ENCODE peak calls at places on chromosomes 4 and X, in five cellular contexts. D, C, X, H and L are unnamed samples.

GRCh38 chrX:12949927-12950656 is 24.8 kb upstream of the TMSB4X start:
- DNase-seq in D (no peak), C (peak), H (peak), X (peak), L (no peak)

GRCh38 chr4:36165256-36166005 is 78.9 kb downstream of the ARAP2 start:
- DNase-seq in C (peak), X (peak), H (no peak), D (no peak), L (no peak)

GRCh38 chrX:43970528-43970927 is 2.7 kb downstream of the NDP start:
- DNase-seq in H (no peak), D (no peak), X (peak), C (no peak), L (no peak)

GRCh38 chr4:32686123-32686522 is 1966.0 kb downstream of the PCDH7 start:
- DNase-seq in H (no peak), D (no peak), C (no peak), X (no peak), L (no peak)

GRCh38 chrX:12480956-12481355 is 310.3 kb upstream of the PRPS2 start:
- DNase-seq in X (no peak), H (no peak), D (no peak), C (no peak), L (no peak)

GRCh38 chrX:110287605-110288004 is 30.3 kb downstream of the AMMECR1 start:
- DNase-seq in C (peak), X (no peak), D (no peak), H (no peak), L (no peak)

GRCh38 chr4:98733601-98734000 is 75.2 kb upstream of the TSPAN5 start:
- DNase-seq in H (no peak), C (no peak), D (no peak), X (peak), L (no peak)

GRCh38 chrX:110678591-110678990 is 117.0 kb downstream of the CHRDL1 start:
- DNase-seq in C (no peak), D (no peak), X (no peak), H (no peak), L (no peak)

GRCh38 chrX:23783569-23784486 is 855 bp downstream of the SAT1 start:
- DNase-seq in D (no peak), C (peak), X (no peak), H (no peak), L (no peak)

GRCh38 chrX:34629572-34629971 is 27.5 kb downstream of the TMEM47 start:
- DNase-seq in H (no peak), C (peak), X (no peak), D (no peak), L (no peak)

GRCh38 chrX:120308959-120309872 is 2.0 kb downstream of the TMEM255A start:
- DNase-seq in D (peak), C (peak), H (peak), X (peak), L (no peak)

GRCh38 chrX:12988797-12989196 is 13.9 kb downstream of the TMSB4X start:
- DNase-seq in X (no peak), D (no peak), C (peak), H (peak), L (no peak)

GRCh38 chr4:170040031-170040680 is 14.0 kb upstream of the MFAP3L start:
- DNase-seq in H (no peak), X (no peak), C (no peak), D (no peak), L (no peak)

GRCh38 chr4:168693750-168694470 is 197.1 kb downstream of the PALLD start:
- DNase-seq in X (no peak), H (peak), D (no peak), C (no peak), L (no peak)

GRCh38 chr4:86596802-86597201 is 2.7 kb downstream of the PTPN13 start:
- DNase-seq in D (no peak), X (no peak), C (peak), H (no peak), L (no peak)

GRCh38 chr4:87527446-87528240 is 1.5 kb downstream of the SPARCL1 start:
- DNase-seq in H (peak), X (peak), C (no peak), D (no peak), L (no peak)

GRCh38 chrX:24862343-24862742 is 153.4 kb downstream of the ARX start:
- DNase-seq in X (no peak), D (no peak), H (no peak), C (peak), L (no peak)

GRCh38 chr4:95317124-95317820 is 231.5 kb downstream of the UNC5C start:
- DNase-seq in D (no peak), C (no peak), H (no peak), X (peak), L (no peak)

GRCh38 chrX:48490661-48491060 is 14.7 kb downstream of the FTSJ1 start:
- DNase-seq in X (no peak), D (no peak), C (no peak), H (no peak), L (no peak)

GRCh38 chr4:138979742-138980141 is 35.8 kb upstream of the NOCT start:
- DNase-seq in H (no peak), X (no peak), C (no peak), D (no peak), L (no peak)